ENCODE peak calls at places on chromosomes 6 and 20, in six cellular contexts. One of them, this sample, is unnamed.

GRCh38 chr20:49854190-49854875 is 41.7 kb downstream of the SLC9A8 start:
- DNase-seq in stimulated activated CD4-positive, alpha-beta T cell treated with anti-CD3 and anti-CD28 coated beads, Interleukin-4, amount 100 ng/mL, for 1 hour: no peak
- DNase-seq in foreskin fibroblast: no peak
- DNase-seq in SJSA1: no peak
- DNase-seq in retina: no peak
- DNase-seq in activated B cell treated with CpG ODN at 0.5 μM for 24 hours: no peak
- DNase-seq in this sample: no peak

GRCh38 chr6:128807577-128807976 is 75.4 kb upstream of the LAMA2 start:
- DNase-seq in stimulated activated CD4-positive, alpha-beta T cell treated with anti-CD3 and anti-CD28 coated beads, Interleukin-4, amount 100 ng/mL, for 1 hour: no peak
- DNase-seq in foreskin fibroblast: peak
- DNase-seq in SJSA1: peak
- DNase-seq in retina: peak
- DNase-seq in activated B cell treated with CpG ODN at 0.5 μM for 24 hours: no peak
- DNase-seq in this sample: no peak

GRCh38 chr6:3881722-3882421 is 32.7 kb downstream of the FAM50B start:
- DNase-seq in stimulated activated CD4-positive, alpha-beta T cell treated with anti-CD3 and anti-CD28 coated beads, Interleukin-4, amount 100 ng/mL, for 1 hour: no peak
- DNase-seq in foreskin fibroblast: no peak
- DNase-seq in SJSA1: no peak
- DNase-seq in retina: no peak
- DNase-seq in activated B cell treated with CpG ODN at 0.5 μM for 24 hours: no peak
- DNase-seq in this sample: no peak

GRCh38 chr6:133376743-133377142 is 135.6 kb downstream of the EYA4 start:
- DNase-seq in stimulated activated CD4-positive, alpha-beta T cell treated with anti-CD3 and anti-CD28 coated beads, Interleukin-4, amount 100 ng/mL, for 1 hour: no peak
- DNase-seq in foreskin fibroblast: no peak
- DNase-seq in SJSA1: no peak
- DNase-seq in retina: no peak
- DNase-seq in activated B cell treated with CpG ODN at 0.5 μM for 24 hours: no peak
- DNase-seq in this sample: no peak

GRCh38 chr6:8530775-8531435 is 95.6 kb upstream of the SLC35B3 start:
- DNase-seq in stimulated activated CD4-positive, alpha-beta T cell treated with anti-CD3 and anti-CD28 coated beads, Interleukin-4, amount 100 ng/mL, for 1 hour: no peak
- DNase-seq in foreskin fibroblast: no peak
- DNase-seq in SJSA1: no peak
- DNase-seq in retina: no peak
- DNase-seq in activated B cell treated with CpG ODN at 0.5 μM for 24 hours: no peak
- DNase-seq in this sample: no peak

GRCh38 chr6:78845567-78845966 is 21.8 kb upstream of the IRAK1BP1 start:
- DNase-seq in stimulated activated CD4-positive, alpha-beta T cell treated with anti-CD3 and anti-CD28 coated beads, Interleukin-4, amount 100 ng/mL, for 1 hour: no peak
- DNase-seq in foreskin fibroblast: no peak
- DNase-seq in SJSA1: no peak
- DNase-seq in retina: no peak
- DNase-seq in activated B cell treated with CpG ODN at 0.5 μM for 24 hours: no peak
- DNase-seq in this sample: no peak

GRCh38 chr6:106620931-106621672 is 8.2 kb downstream of the RTN4IP1 start:
- DNase-seq in stimulated activated CD4-positive, alpha-beta T cell treated with anti-CD3 and anti-CD28 coated beads, Interleukin-4, amount 100 ng/mL, for 1 hour: no peak
- DNase-seq in foreskin fibroblast: no peak
- DNase-seq in SJSA1: no peak
- DNase-seq in retina: no peak
- DNase-seq in activated B cell treated with CpG ODN at 0.5 μM for 24 hours: no peak
- DNase-seq in this sample: no peak

GRCh38 chr20:59566631-59567524 is 37.5 kb upstream of the PHACTR3 start:
- DNase-seq in stimulated activated CD4-positive, alpha-beta T cell treated with anti-CD3 and anti-CD28 coated beads, Interleukin-4, amount 100 ng/mL, for 1 hour: no peak
- DNase-seq in foreskin fibroblast: no peak
- DNase-seq in SJSA1: no peak
- DNase-seq in retina: no peak
- DNase-seq in activated B cell treated with CpG ODN at 0.5 μM for 24 hours: no peak
- DNase-seq in this sample: no peak

GRCh38 chr20:61185841-61186601 is 66.0 kb upstream of the CDH4 start:
- DNase-seq in stimulated activated CD4-positive, alpha-beta T cell treated with anti-CD3 and anti-CD28 coated beads, Interleukin-4, amount 100 ng/mL, for 1 hour: no peak
- DNase-seq in foreskin fibroblast: peak
- DNase-seq in SJSA1: peak
- DNase-seq in retina: no peak
- DNase-seq in activated B cell treated with CpG ODN at 0.5 μM for 24 hours: no peak
- DNase-seq in this sample: no peak

GRCh38 chr20:51978081-51978501 is 175.8 kb upstream of the SALL4 start:
- DNase-seq in stimulated activated CD4-positive, alpha-beta T cell treated with anti-CD3 and anti-CD28 coated beads, Interleukin-4, amount 100 ng/mL, for 1 hour: no peak
- DNase-seq in foreskin fibroblast: no peak
- DNase-seq in SJSA1: no peak
- DNase-seq in retina: no peak
- DNase-seq in activated B cell treated with CpG ODN at 0.5 μM for 24 hours: no peak
- DNase-seq in this sample: no peak

GRCh38 chr20:916825-917224 is 691 bp upstream of the ANGPT4 start:
- DNase-seq in stimulated activated CD4-positive, alpha-beta T cell treated with anti-CD3 and anti-CD28 coated beads, Interleukin-4, amount 100 ng/mL, for 1 hour: no peak
- DNase-seq in foreskin fibroblast: no peak
- DNase-seq in SJSA1: no peak
- DNase-seq in retina: no peak
- DNase-seq in activated B cell treated with CpG ODN at 0.5 μM for 24 hours: no peak
- DNase-seq in this sample: no peak

GRCh38 chr6:124200661-124201060 is 397.0 kb downstream of the NKAIN2 start:
- DNase-seq in stimulated activated CD4-positive, alpha-beta T cell treated with anti-CD3 and anti-CD28 coated beads, Interleukin-4, amount 100 ng/mL, for 1 hour: no peak
- DNase-seq in foreskin fibroblast: no peak
- DNase-seq in SJSA1: no peak
- DNase-seq in retina: no peak
- DNase-seq in activated B cell treated with CpG ODN at 0.5 μM for 24 hours: no peak
- DNase-seq in this sample: no peak

GRCh38 chr20:17587831-17588230 is 18.0 kb downstream of the DSTN start:
- DNase-seq in stimulated activated CD4-positive, alpha-beta T cell treated with anti-CD3 and anti-CD28 coated beads, Interleukin-4, amount 100 ng/mL, for 1 hour: no peak
- DNase-seq in foreskin fibroblast: no peak
- DNase-seq in SJSA1: no peak
- DNase-seq in retina: no peak
- DNase-seq in activated B cell treated with CpG ODN at 0.5 μM for 24 hours: no peak
- DNase-seq in this sample: no peak

GRCh38 chr20:40506567-40506966 is 182.5 kb downstream of the MAFB start:
- DNase-seq in stimulated activated CD4-positive, alpha-beta T cell treated with anti-CD3 and anti-CD28 coated beads, Interleukin-4, amount 100 ng/mL, for 1 hour: no peak
- DNase-seq in foreskin fibroblast: peak
- DNase-seq in SJSA1: peak
- DNase-seq in retina: no peak
- DNase-seq in activated B cell treated with CpG ODN at 0.5 μM for 24 hours: no peak
- DNase-seq in this sample: peak

GRCh38 chr20:4243071-4243470 is 227.7 kb upstream of the RNF24 start:
- DNase-seq in stimulated activated CD4-positive, alpha-beta T cell treated with anti-CD3 and anti-CD28 coated beads, Interleukin-4, amount 100 ng/mL, for 1 hour: no peak
- DNase-seq in foreskin fibroblast: no peak
- DNase-seq in SJSA1: no peak
- DNase-seq in retina: peak
- DNase-seq in activated B cell treated with CpG ODN at 0.5 μM for 24 hours: no peak
- DNase-seq in this sample: no peak

GRCh38 chr6:155120034-155120433 is 124.9 kb downstream of the TIAM2 start:
- DNase-seq in stimulated activated CD4-positive, alpha-beta T cell treated with anti-CD3 and anti-CD28 coated beads, Interleukin-4, amount 100 ng/mL, for 1 hour: no peak
- DNase-seq in foreskin fibroblast: no peak
- DNase-seq in SJSA1: peak
- DNase-seq in retina: peak
- DNase-seq in activated B cell treated with CpG ODN at 0.5 μM for 24 hours: no peak
- DNase-seq in this sample: no peak

GRCh38 chr6:38095054-38095453 is 275.5 kb downstream of the ZFAND3 start:
- DNase-seq in stimulated activated CD4-positive, alpha-beta T cell treated with anti-CD3 and anti-CD28 coated beads, Interleukin-4, amount 100 ng/mL, for 1 hour: no peak
- DNase-seq in foreskin fibroblast: peak
- DNase-seq in SJSA1: peak
- DNase-seq in retina: no peak
- DNase-seq in activated B cell treated with CpG ODN at 0.5 μM for 24 hours: no peak
- DNase-seq in this sample: no peak

GRCh38 chr20:36821964-36822437 is 48.4 kb upstream of the DSN1 start:
- DNase-seq in stimulated activated CD4-positive, alpha-beta T cell treated with anti-CD3 and anti-CD28 coated beads, Interleukin-4, amount 100 ng/mL, for 1 hour: no peak
- DNase-seq in foreskin fibroblast: no peak
- DNase-seq in SJSA1: peak
- DNase-seq in retina: no peak
- DNase-seq in activated B cell treated with CpG ODN at 0.5 μM for 24 hours: no peak
- DNase-seq in this sample: no peak

GRCh38 chr20:17966432-17967312 is 1.9 kb downstream of the SNX5 start:
- DNase-seq in stimulated activated CD4-positive, alpha-beta T cell treated with anti-CD3 and anti-CD28 coated beads, Interleukin-4, amount 100 ng/mL, for 1 hour: no peak
- DNase-seq in foreskin fibroblast: no peak
- DNase-seq in SJSA1: peak
- DNase-seq in retina: no peak
- DNase-seq in activated B cell treated with CpG ODN at 0.5 μM for 24 hours: no peak
- DNase-seq in this sample: no peak

GRCh38 chr6:20182926-20183521 is 29.2 kb downstream of the MBOAT1 start:
- DNase-seq in stimulated activated CD4-positive, alpha-beta T cell treated with anti-CD3 and anti-CD28 coated beads, Interleukin-4, amount 100 ng/mL, for 1 hour: no peak
- DNase-seq in foreskin fibroblast: no peak
- DNase-seq in SJSA1: no peak
- DNase-seq in retina: no peak
- DNase-seq in activated B cell treated with CpG ODN at 0.5 μM for 24 hours: no peak
- DNase-seq in this sample: no peak

GRCh38 chr20:52103469-52103910 is 88.1 kb downstream of the ZFP64 start:
- DNase-seq in stimulated activated CD4-positive, alpha-beta T cell treated with anti-CD3 and anti-CD28 coated beads, Interleukin-4, amount 100 ng/mL, for 1 hour: peak
- DNase-seq in foreskin fibroblast: peak
- DNase-seq in SJSA1: no peak
- DNase-seq in retina: no peak
- DNase-seq in activated B cell treated with CpG ODN at 0.5 μM for 24 hours: no peak
- DNase-seq in this sample: peak

GRCh38 chr6:89590133-89590532 is 48.4 kb downstream of the LYRM2 start:
- DNase-seq in stimulated activated CD4-positive, alpha-beta T cell treated with anti-CD3 and anti-CD28 coated beads, Interleukin-4, amount 100 ng/mL, for 1 hour: no peak
- DNase-seq in foreskin fibroblast: no peak
- DNase-seq in SJSA1: no peak
- DNase-seq in retina: no peak
- DNase-seq in activated B cell treated with CpG ODN at 0.5 μM for 24 hours: no peak
- DNase-seq in this sample: no peak

GRCh38 chr20:23446505-23446904 is 6.2 kb downstream of the CST11 start:
- DNase-seq in stimulated activated CD4-positive, alpha-beta T cell treated with anti-CD3 and anti-CD28 coated beads, Interleukin-4, amount 100 ng/mL, for 1 hour: peak
- DNase-seq in foreskin fibroblast: no peak
- DNase-seq in SJSA1: peak
- DNase-seq in retina: peak
- DNase-seq in activated B cell treated with CpG ODN at 0.5 μM for 24 hours: no peak
- DNase-seq in this sample: peak

GRCh38 chr6:143581835-143582480 is 70.4 kb upstream of the FUCA2 start:
- DNase-seq in stimulated activated CD4-positive, alpha-beta T cell treated with anti-CD3 and anti-CD28 coated beads, Interleukin-4, amount 100 ng/mL, for 1 hour: no peak
- DNase-seq in foreskin fibroblast: peak
- DNase-seq in SJSA1: no peak
- DNase-seq in retina: no peak
- DNase-seq in activated B cell treated with CpG ODN at 0.5 μM for 24 hours: no peak
- DNase-seq in this sample: no peak

GRCh38 chr6:7086488-7086887 is 21.3 kb upstream of the RREB1 start:
- DNase-seq in stimulated activated CD4-positive, alpha-beta T cell treated with anti-CD3 and anti-CD28 coated beads, Interleukin-4, amount 100 ng/mL, for 1 hour: peak
- DNase-seq in foreskin fibroblast: peak
- DNase-seq in SJSA1: no peak
- DNase-seq in retina: no peak
- DNase-seq in activated B cell treated with CpG ODN at 0.5 μM for 24 hours: peak
- DNase-seq in this sample: peak

GRCh38 chr20:59573837-59574236 is 30.5 kb upstream of the PHACTR3 start:
- DNase-seq in stimulated activated CD4-positive, alpha-beta T cell treated with anti-CD3 and anti-CD28 coated beads, Interleukin-4, amount 100 ng/mL, for 1 hour: no peak
- DNase-seq in foreskin fibroblast: no peak
- DNase-seq in SJSA1: no peak
- DNase-seq in retina: no peak
- DNase-seq in activated B cell treated with CpG ODN at 0.5 μM for 24 hours: no peak
- DNase-seq in this sample: no peak

GRCh38 chr6:125753218-125753936 is 3.9 kb downstream of the HEY2 start:
- DNase-seq in stimulated activated CD4-positive, alpha-beta T cell treated with anti-CD3 and anti-CD28 coated beads, Interleukin-4, amount 100 ng/mL, for 1 hour: no peak
- DNase-seq in foreskin fibroblast: no peak
- DNase-seq in SJSA1: peak
- DNase-seq in retina: no peak
- DNase-seq in activated B cell treated with CpG ODN at 0.5 μM for 24 hours: no peak
- DNase-seq in this sample: no peak

GRCh38 chr6:87653074-87653962 is 48.7 kb downstream of the AKIRIN2 start:
- DNase-seq in stimulated activated CD4-positive, alpha-beta T cell treated with anti-CD3 and anti-CD28 coated beads, Interleukin-4, amount 100 ng/mL, for 1 hour: no peak
- DNase-seq in foreskin fibroblast: no peak
- DNase-seq in SJSA1: no peak
- DNase-seq in retina: no peak
- DNase-seq in activated B cell treated with CpG ODN at 0.5 μM for 24 hours: no peak
- DNase-seq in this sample: no peak

GRCh38 chr6:37860226-37860839 is 40.8 kb downstream of the ZFAND3 start:
- DNase-seq in stimulated activated CD4-positive, alpha-beta T cell treated with anti-CD3 and anti-CD28 coated beads, Interleukin-4, amount 100 ng/mL, for 1 hour: no peak
- DNase-seq in foreskin fibroblast: peak
- DNase-seq in SJSA1: peak
- DNase-seq in retina: no peak
- DNase-seq in activated B cell treated with CpG ODN at 0.5 μM for 24 hours: no peak
- DNase-seq in this sample: no peak

GRCh38 chr6:152273002-152273401 is 364.2 kb downstream of the SYNE1 start:
- DNase-seq in stimulated activated CD4-positive, alpha-beta T cell treated with anti-CD3 and anti-CD28 coated beads, Interleukin-4, amount 100 ng/mL, for 1 hour: no peak
- DNase-seq in foreskin fibroblast: peak
- DNase-seq in SJSA1: no peak
- DNase-seq in retina: no peak
- DNase-seq in activated B cell treated with CpG ODN at 0.5 μM for 24 hours: no peak
- DNase-seq in this sample: no peak

GRCh38 chr20:57792386-57793095 is 82.7 kb upstream of the PMEPA1 start:
- DNase-seq in stimulated activated CD4-positive, alpha-beta T cell treated with anti-CD3 and anti-CD28 coated beads, Interleukin-4, amount 100 ng/mL, for 1 hour: no peak
- DNase-seq in foreskin fibroblast: no peak
- DNase-seq in SJSA1: no peak
- DNase-seq in retina: no peak
- DNase-seq in activated B cell treated with CpG ODN at 0.5 μM for 24 hours: no peak
- DNase-seq in this sample: no peak

GRCh38 chr20:14829897-14830296 is 492.5 kb upstream of the FLRT3 start:
- DNase-seq in stimulated activated CD4-positive, alpha-beta T cell treated with anti-CD3 and anti-CD28 coated beads, Interleukin-4, amount 100 ng/mL, for 1 hour: no peak
- DNase-seq in foreskin fibroblast: no peak
- DNase-seq in SJSA1: no peak
- DNase-seq in retina: peak
- DNase-seq in activated B cell treated with CpG ODN at 0.5 μM for 24 hours: no peak
- DNase-seq in this sample: no peak

GRCh38 chr20:39835040-39835842 is 853.8 kb downstream of the MAFB start:
- DNase-seq in stimulated activated CD4-positive, alpha-beta T cell treated with anti-CD3 and anti-CD28 coated beads, Interleukin-4, amount 100 ng/mL, for 1 hour: no peak
- DNase-seq in foreskin fibroblast: no peak
- DNase-seq in SJSA1: no peak
- DNase-seq in retina: no peak
- DNase-seq in activated B cell treated with CpG ODN at 0.5 μM for 24 hours: no peak
- DNase-seq in this sample: no peak

GRCh38 chr6:31575335-31575901 is at the start of gene TNF:
- DNase-seq in stimulated activated CD4-positive, alpha-beta T cell treated with anti-CD3 and anti-CD28 coated beads, Interleukin-4, amount 100 ng/mL, for 1 hour: peak
- DNase-seq in foreskin fibroblast: no peak
- DNase-seq in SJSA1: no peak
- DNase-seq in retina: no peak
- DNase-seq in activated B cell treated with CpG ODN at 0.5 μM for 24 hours: peak
- DNase-seq in this sample: peak

GRCh38 chr20:9287826-9288225 is 218.9 kb downstream of the PLCB4 start:
- DNase-seq in stimulated activated CD4-positive, alpha-beta T cell treated with anti-CD3 and anti-CD28 coated beads, Interleukin-4, amount 100 ng/mL, for 1 hour: no peak
- DNase-seq in foreskin fibroblast: no peak
- DNase-seq in SJSA1: no peak
- DNase-seq in retina: no peak
- DNase-seq in activated B cell treated with CpG ODN at 0.5 μM for 24 hours: no peak
- DNase-seq in this sample: no peak

GRCh38 chr6:150939399-150939798 is 73.9 kb downstream of the MTHFD1L start:
- DNase-seq in stimulated activated CD4-positive, alpha-beta T cell treated with anti-CD3 and anti-CD28 coated beads, Interleukin-4, amount 100 ng/mL, for 1 hour: no peak
- DNase-seq in foreskin fibroblast: no peak
- DNase-seq in SJSA1: no peak
- DNase-seq in retina: no peak
- DNase-seq in activated B cell treated with CpG ODN at 0.5 μM for 24 hours: no peak
- DNase-seq in this sample: no peak